ENCODE peak calls at places on chromosomes 3 and 15, in four cellular contexts. Y is IMR-90, X is H1, U is mesenchymal stem cell. B is an unnamed sample.

GRCh38 chr3:57555316-57555715 is 758 bp upstream of the PDE12 start:
- DNase-seq in Y (no peak), X (no peak), U (no peak), B (no peak)

GRCh38 chr15:93019091-93019490 is 69.9 kb downstream of the RGMA start:
- DNase-seq in Y (no peak), X (no peak), U (no peak), B (no peak)

GRCh38 chr3:25663324-25664065 is 1.2 kb downstream of the TOP2B start:
- DNase-seq in Y (peak; percentile 24), X (no peak), U (peak; percentile 48), B (peak; percentile 61)

GRCh38 chr3:133941390-133941789 is 45.7 kb upstream of the RAB6B start:
- DNase-seq in Y (peak; percentile 52), X (no peak), U (no peak), B (no peak)

GRCh38 chr15:49645937-49646336 is 25.1 kb downstream of the DTWD1 start:
- DNase-seq in Y (peak; percentile 81), X (no peak), U (peak; percentile 35), B (no peak)

GRCh38 chr3:148938931-148939330 is 52.4 kb upstream of the GYG1 start:
- DNase-seq in Y (no peak), X (no peak), U (no peak), B (no peak)

GRCh38 chr3:197486861-197487260 is 68.9 kb downstream of the BDH1 start:
- DNase-seq in Y (no peak), X (no peak), U (no peak), B (no peak)

GRCh38 chr3:16514021-16514700 is 662 bp upstream of the RFTN1 start:
- DNase-seq in Y (no peak), X (no peak), U (no peak), B (no peak)

GRCh38 chr3:81716870-81717509 is 44.5 kb downstream of the GBE1 start:
- DNase-seq in Y (peak; percentile 83), X (no peak), U (peak; percentile 55), B (peak; percentile 3)

GRCh38 chr3:24457719-24458118 is 36.9 kb downstream of the THRB start:
- DNase-seq in Y (no peak), X (no peak), U (no peak), B (no peak)

GRCh38 chr3:15120986-15121385 is 22.0 kb upstream of the RBSN start:
- DNase-seq in Y (no peak), X (no peak), U (no peak), B (no peak)

GRCh38 chr3:108569336-108569735 is 19.9 kb downstream of the CIP2A start:
- DNase-seq in Y (no peak), X (no peak), U (no peak), B (no peak)

GRCh38 chr3:71931930-71932329 is 147.0 kb upstream of the PROK2 start:
- DNase-seq in Y (no peak), X (no peak), U (no peak), B (no peak)

GRCh38 chr15:98422086-98422478 is 226.3 kb upstream of the IGF1R start:
- DNase-seq in Y (no peak), X (no peak), U (no peak), B (no peak)

GRCh38 chr15:98420837-98421236 is 227.5 kb upstream of the IGF1R start:
- DNase-seq in Y (no peak), X (no peak), U (no peak), B (no peak)

GRCh38 chr15:98425173-98425572 is 223.2 kb upstream of the IGF1R start:
- DNase-seq in Y (no peak), X (no peak), U (no peak), B (no peak)

GRCh38 chr15:98419173-98419814 is 229.0 kb upstream of the IGF1R start:
- DNase-seq in Y (no peak), X (no peak), U (no peak), B (peak; percentile 74)

DNA sequence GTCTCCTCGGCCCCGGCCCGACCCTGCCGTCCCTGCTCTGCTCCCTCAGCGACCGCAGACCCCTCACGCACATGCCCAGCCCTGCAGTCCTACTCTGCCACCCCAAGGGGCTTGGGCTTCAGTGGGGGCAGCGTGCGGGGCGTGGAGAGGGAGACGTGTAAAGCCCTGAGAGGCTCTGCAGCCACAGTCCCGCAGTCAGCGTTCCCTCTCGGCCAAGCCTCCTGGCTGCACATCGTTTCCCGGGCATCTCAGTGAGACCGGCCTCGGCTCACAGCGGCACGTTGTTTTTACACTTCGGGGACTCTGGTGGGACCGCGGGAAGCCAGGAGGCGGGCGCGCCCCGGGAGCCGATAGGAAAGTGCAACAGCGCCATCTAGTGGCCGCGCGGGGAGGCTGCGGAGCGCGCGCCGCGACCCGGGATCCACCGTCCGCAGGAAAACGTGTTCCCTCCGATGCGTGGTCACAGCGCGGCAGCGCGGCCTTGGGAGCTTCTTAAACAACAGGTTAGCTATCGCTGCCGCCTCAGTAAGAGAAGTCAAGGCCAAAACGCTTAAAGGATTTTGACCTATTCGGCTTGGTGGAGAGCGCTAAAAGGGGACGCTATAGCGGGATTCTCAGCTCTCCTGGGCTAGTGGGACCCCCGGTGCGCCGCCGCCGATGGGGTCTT is 226.8 kb upstream of the IGF1R start:
- DNase-seq in Y (peak; percentile 13), X (peak; percentile 39), U (peak; percentile 41), B (peak; percentile 67)
- H2BK5ac ChIP-seq in Y (no peak overlapping the region), X (no peak overlapping the region), U (no peak overlapping the region), B (no peak overlapping the region)

DNA sequence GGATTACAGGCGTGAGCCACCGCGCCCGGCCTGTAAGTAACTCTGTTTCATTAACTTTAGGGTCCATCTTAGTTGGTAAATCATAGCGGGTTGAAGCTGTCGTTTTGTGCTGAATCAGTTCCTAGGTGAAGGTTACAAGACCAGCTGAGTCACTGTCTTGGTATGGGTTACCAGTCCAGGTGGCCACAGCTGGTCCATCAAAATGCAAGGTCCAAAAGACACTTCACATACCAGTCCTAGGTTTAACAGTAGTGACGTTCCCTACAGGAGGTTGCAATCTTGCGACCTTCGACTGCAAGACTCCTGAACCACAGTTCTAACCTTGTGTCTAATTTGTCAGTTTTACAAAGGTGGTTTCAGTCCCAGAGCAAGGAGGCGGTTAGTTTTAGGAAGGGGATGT is 160.1 kb upstream of the ATP10A start:
- DNase-seq in Y (no peak), X (no peak), U (no peak), B (peak; percentile 54)
- H2BK5ac ChIP-seq in Y (no peak overlapping the region), X (no peak overlapping the region), U (no peak overlapping the region), B (no peak overlapping the region)

GRCh38 chr15:89912674-89913396 is at the start of gene ARPIN:
- DNase-seq in Y (peak; percentile 32), X (no peak), U (peak; percentile 50), B (peak; percentile 68)

GRCh38 chr15:89908226-89908625 is 4.5 kb downstream of the ARPIN start:
- DNase-seq in Y (no peak), X (no peak), U (no peak), B (no peak)

GRCh38 chr15:89909611-89910010 is 3.1 kb downstream of the ARPIN start:
- DNase-seq in Y (no peak), X (no peak), U (no peak), B (no peak)

GRCh38 chr15:89910891-89911626 is 1.7 kb downstream of the ARPIN start:
- DNase-seq in Y (no peak), X (no peak), U (no peak), B (no peak)

GRCh38 chr15:89912145-89912673 is 543 bp downstream of the ARPIN start:
- DNase-seq in Y (no peak), X (no peak), U (peak; percentile 37), B (peak; percentile 35)
- H2BK5ac ChIP-seq in Y (no peak overlapping the region), X (no peak overlapping the region), U (no peak overlapping the region), B (no peak overlapping the region)

DNA sequence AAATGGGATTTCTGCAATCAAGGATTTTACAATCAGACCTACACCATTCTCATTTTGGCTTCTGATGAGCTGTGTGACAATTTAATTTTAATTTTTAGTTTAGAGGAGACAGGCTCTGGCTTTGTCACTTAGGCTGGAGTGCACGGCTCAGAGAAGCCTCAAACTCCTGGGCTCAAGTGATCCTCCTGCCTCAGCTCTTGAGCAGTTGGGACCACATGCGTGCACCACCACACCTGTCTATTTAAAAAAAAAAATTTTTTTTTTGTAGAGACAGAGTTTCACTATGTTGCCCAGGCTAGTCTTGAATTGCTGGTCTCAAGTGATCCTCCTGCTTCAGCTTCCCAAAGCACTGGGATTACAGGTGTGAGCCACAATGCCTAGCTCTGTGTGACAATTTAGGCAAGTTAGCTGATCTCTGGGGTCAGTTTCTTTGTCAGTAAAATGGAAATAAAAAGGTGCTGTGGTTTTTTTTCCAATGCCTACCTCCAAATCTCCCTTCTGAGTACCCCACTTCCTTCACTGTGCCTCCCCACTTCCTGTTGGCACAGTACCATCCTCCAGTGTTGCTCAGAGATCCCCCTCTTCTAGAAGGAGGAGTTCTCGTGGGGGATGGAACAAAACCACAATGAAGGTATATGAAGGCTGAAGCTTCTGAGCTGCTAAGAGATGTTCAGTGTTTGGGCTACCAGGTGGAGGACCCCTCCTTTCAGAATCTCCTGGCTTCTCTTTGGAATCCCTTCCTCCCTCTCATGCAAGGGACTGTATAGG is 54.1 kb upstream of the GSK3B start:
- DNase-seq in Y (no peak), X (no peak), U (no peak), B (no peak)
- H2BK5ac ChIP-seq in Y (no peak overlapping the region), X (no peak overlapping the region), U (no peak overlapping the region), B (no peak overlapping the region)

GRCh38 chr3:128491900-128492352 is 1.1 kb downstream of the GATA2 start:
- DNase-seq in Y (no peak), X (no peak), U (peak; percentile 58), B (peak; percentile 57)
- H2BK5ac ChIP-seq in Y (no peak overlapping the region), X (no peak overlapping the region), U (no peak overlapping the region), B (no peak overlapping the region)

GRCh38 chr3:42703695-42704025 is 1.1 kb upstream of the HHATL start:
- DNase-seq in Y (no peak), X (no peak), U (no peak), B (no peak)

GRCh38 chr3:42701371-42702065 is 1.1 kb downstream of the HHATL start:
- DNase-seq in Y (no peak), X (peak; percentile 31), U (peak; percentile 38), B (peak; percentile 68)

GRCh38 chr3:42700366-42701288 is 2.0 kb downstream of the HHATL start:
- DNase-seq in Y (no peak), X (no peak), U (no peak), B (no peak)

GRCh38 chr3:42702982-42703694 is 540 bp upstream of the HHATL start:
- DNase-seq in Y (no peak), X (no peak), U (no peak), B (no peak)

GRCh38 chr3:42702066-42702951 is at the start of gene HHATL:
- DNase-seq in Y (no peak), X (no peak), U (no peak), B (no peak)
- H2BK5ac ChIP-seq in Y (no peak within 1 kb of the TSS), X (no peak within 1 kb of the TSS), U (no peak within 1 kb of the TSS), B (no peak within 1 kb of the TSS)

GRCh38 chr3:46495901-46496456 is 1.8 kb upstream of the RTP3 start:
- DNase-seq in Y (peak; percentile 95), X (no peak), U (peak; percentile 92), B (peak; percentile 64)
- H2BK5ac ChIP-seq in Y (peak overlapping the region; percentile 99), X (no peak overlapping the region), U (no peak overlapping the region), B (peak overlapping the region; percentile 19)

DNA sequence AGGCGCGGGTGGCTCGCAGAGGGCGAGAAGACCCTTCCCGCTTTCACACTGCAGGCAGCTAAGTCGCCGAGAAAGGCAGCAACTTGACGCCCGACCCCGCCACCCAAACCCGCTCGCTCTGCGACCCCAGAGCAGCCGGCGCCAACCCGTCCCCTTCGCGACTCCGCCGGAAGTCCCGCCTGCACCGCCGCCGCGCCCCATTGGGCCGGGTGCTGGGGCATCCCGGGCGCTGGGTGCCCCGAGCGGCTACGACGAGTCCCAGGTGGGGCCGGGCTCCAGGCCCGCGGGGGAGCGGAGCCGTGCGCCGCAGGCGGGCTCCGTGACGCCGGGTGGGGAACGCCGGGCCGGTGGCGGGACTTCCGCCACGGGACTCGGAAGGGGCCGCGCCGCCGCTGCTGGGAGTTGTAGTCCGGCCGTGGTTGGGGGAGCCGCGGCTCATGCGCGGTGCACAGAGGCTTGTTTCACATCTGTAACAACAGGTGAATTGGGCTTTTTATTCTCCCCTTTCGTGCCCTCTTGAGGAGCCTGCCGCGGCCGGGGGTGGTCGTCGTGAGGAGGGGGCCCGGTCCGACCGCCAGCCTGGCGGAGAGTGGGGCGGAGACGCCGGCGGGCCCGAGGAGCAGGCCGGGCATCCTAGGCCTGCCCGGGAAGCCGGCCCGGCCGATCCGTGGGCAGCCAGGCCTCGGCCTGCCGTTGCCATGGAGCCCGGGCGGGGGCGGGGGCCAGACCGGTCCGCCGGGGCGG is at the start of gene DHX30:
- DNase-seq in Y (peak; percentile 84), X (no peak), U (peak; percentile 90), B (peak; percentile 89)
- H2BK5ac ChIP-seq in Y (peak within 1 kb of the TSS; percentile 89), X (peak within 1 kb of the TSS; percentile 87), U (peak within 1 kb of the TSS; percentile 99), B (no peak within 1 kb of the TSS)